ENCODE peak calls at places on chromosomes 4 and X, in seven cellular contexts. E, A, U, N, P, O and C are unnamed samples.

GRCh38 chr4:19752600-19752999 is 499.1 kb upstream of the SLIT2 start:
- DNase-seq in E (no peak), A (no peak), U (no peak), N (no peak), P (no peak), O (no peak), C (no peak)

GRCh38 chr4:184459413-184459812 is 14.9 kb downstream of the IRF2 start:
- DNase-seq in E (no peak), A (no peak), U (no peak), N (no peak), P (no peak), O (peak), C (no peak)

GRCh38 chrX:40189018-40189417 is 91.3 kb upstream of the BCOR start:
- DNase-seq in E (no peak), A (no peak), U (no peak), N (no peak), P (no peak), O (no peak), C (no peak)

GRCh38 chr4:112859456-112860184 is 189.8 kb upstream of the ANK2 start:
- DNase-seq in E (no peak), A (no peak), U (no peak), N (no peak), P (no peak), O (no peak), C (no peak)

GRCh38 chr4:3832536-3833220 is 66.5 kb downstream of the ADRA2C start:
- DNase-seq in E (no peak), A (no peak), U (no peak), N (no peak), P (no peak), O (no peak), C (peak)

GRCh38 chr4:35604724-35605123 is 639.6 kb downstream of the ARAP2 start:
- DNase-seq in E (no peak), A (no peak), U (no peak), N (no peak), P (no peak), O (no peak), C (no peak)

GRCh38 chr4:170887396-170887795 is 797.6 kb upstream of the AADAT start:
- DNase-seq in E (no peak), A (no peak), U (no peak), N (no peak), P (no peak), O (no peak), C (no peak)

GRCh38 chr4:112377701-112378620 is 80.8 kb downstream of the ALPK1 start:
- DNase-seq in E (no peak), A (no peak), U (no peak), N (no peak), P (no peak), O (no peak), C (no peak)

GRCh38 chrX:96563663-96564062 is 121.0 kb upstream of the DIAPH2 start:
- DNase-seq in E (no peak), A (no peak), U (no peak), N (no peak), P (no peak), O (peak), C (no peak)

GRCh38 chr4:22686156-22686555 is 6.6 kb upstream of the GBA3 start:
- DNase-seq in E (no peak), A (no peak), U (no peak), N (no peak), P (no peak), O (no peak), C (no peak)

GRCh38 chr4:185265942-185266341 is 56.5 kb downstream of the SNX25 start:
- DNase-seq in E (no peak), A (peak), U (no peak), N (no peak), P (no peak), O (peak), C (no peak)

GRCh38 chrX:40729923-40730584 is 5.3 kb downstream of the MED14 start:
- DNase-seq in E (no peak), A (no peak), U (no peak), N (no peak), P (no peak), O (no peak), C (no peak)

GRCh38 chr4:65535128-65535527 is 135.2 kb downstream of the EPHA5 start:
- DNase-seq in E (no peak), A (no peak), U (no peak), N (no peak), P (no peak), O (no peak), C (no peak)

GRCh38 chr4:151340751-151341385 is 15.5 kb upstream of the SH3D19 start:
- DNase-seq in E (no peak), A (no peak), U (no peak), N (no peak), P (no peak), O (peak), C (no peak)

GRCh38 chr4:52358855-52359254 is 300.2 kb downstream of the USP46 start:
- DNase-seq in E (no peak), A (no peak), U (no peak), N (no peak), P (no peak), O (no peak), C (no peak)

GRCh38 chr4:183332447-183332846 is 10.2 kb upstream of the CLDN24 start:
- DNase-seq in E (no peak), A (no peak), U (no peak), N (no peak), P (no peak), O (no peak), C (no peak)

GRCh38 chr4:81198151-81198550 is 16.9 kb downstream of the PRKG2 start:
- DNase-seq in E (no peak), A (no peak), U (no peak), N (peak), P (no peak), O (no peak), C (no peak)

GRCh38 chr4:52507774-52508173 is 151.3 kb downstream of the USP46 start:
- DNase-seq in E (no peak), A (no peak), U (no peak), N (no peak), P (no peak), O (no peak), C (no peak)

GRCh38 chr4:130703211-130703920 is 1607.4 kb downstream of the C4orf33 start:
- DNase-seq in E (no peak), A (no peak), U (no peak), N (no peak), P (no peak), O (no peak), C (no peak)

GRCh38 chr4:180363817-180364216 is 1879.4 kb upstream of the TENM3 start:
- DNase-seq in E (no peak), A (no peak), U (no peak), N (no peak), P (no peak), O (no peak), C (no peak)

GRCh38 chr4:33080262-33080661 is 2360.1 kb downstream of the PCDH7 start:
- DNase-seq in E (no peak), A (no peak), U (no peak), N (no peak), P (no peak), O (no peak), C (no peak)

GRCh38 chr4:95249402-95250043 is 299.2 kb downstream of the UNC5C start:
- DNase-seq in E (no peak), A (no peak), U (no peak), N (no peak), P (no peak), O (no peak), C (no peak)

GRCh38 chr4:186839122-186840037 is 115.7 kb upstream of the FAT1 start:
- DNase-seq in E (no peak), A (peak), U (no peak), N (no peak), P (no peak), O (peak), C (no peak)

GRCh38 chr4:103402198-103402597 is 204.1 kb upstream of the CENPE start:
- DNase-seq in E (no peak), A (no peak), U (no peak), N (no peak), P (no peak), O (no peak), C (no peak)

GRCh38 chr4:19051751-19052296 is 1030.3 kb upstream of the LCORL start:
- DNase-seq in E (no peak), A (no peak), U (no peak), N (no peak), P (no peak), O (no peak), C (no peak)

GRCh38 chr4:13092702-13093101 is 391.4 kb downstream of the RAB28 start:
- DNase-seq in E (no peak), A (no peak), U (no peak), N (no peak), P (no peak), O (no peak), C (no peak)

GRCh38 chr4:92305878-92306520 is 2.2 kb downstream of the GRID2 start:
- DNase-seq in E (peak), A (no peak), U (no peak), N (peak), P (peak), O (no peak), C (peak)

GRCh38 chrX:56745019-56745418 is 16.0 kb downstream of the NBDY start:
- DNase-seq in E (no peak), A (peak), U (no peak), N (no peak), P (no peak), O (peak), C (no peak)

GRCh38 chrX:132433001-132433400 is 55.8 kb downstream of the MBNL3 start:
- DNase-seq in E (no peak), A (no peak), U (no peak), N (peak), P (peak), O (no peak), C (no peak)

GRCh38 chr4:723706-724105 is 18.1 kb downstream of the PCGF3 start:
- DNase-seq in E (no peak), A (no peak), U (no peak), N (peak), P (no peak), O (no peak), C (no peak)

GRCh38 chr4:83267121-83267834 is 17.3 kb downstream of the COQ2 start:
- DNase-seq in E (no peak), A (no peak), U (no peak), N (no peak), P (no peak), O (peak), C (no peak)

GRCh38 chrX:55264816-55265215 is at the start of gene PAGE3:
- DNase-seq in E (no peak), A (no peak), U (no peak), N (no peak), P (no peak), O (no peak), C (no peak)

GRCh38 chrX:78708830-78709229 is 38.7 kb upstream of the LPAR4 start:
- DNase-seq in E (no peak), A (no peak), U (no peak), N (no peak), P (no peak), O (no peak), C (no peak)

GRCh38 chr4:47451657-47452056 is 11.8 kb downstream of the COMMD8 start:
- DNase-seq in E (no peak), A (no peak), U (no peak), N (no peak), P (no peak), O (peak), C (no peak)

GRCh38 chr4:19063662-19064061 is 1042.1 kb upstream of the LCORL start:
- DNase-seq in E (no peak), A (no peak), U (no peak), N (no peak), P (peak), O (no peak), C (no peak)

GRCh38 chrX:122934131-122934530 is 249.9 kb upstream of the GRIA3 start:
- DNase-seq in E (no peak), A (no peak), U (no peak), N (no peak), P (no peak), O (no peak), C (no peak)

GRCh38 chr4:85952982-85953650 is 406.7 kb downstream of the MAPK10 start:
- DNase-seq in E (no peak), A (no peak), U (no peak), N (no peak), P (no peak), O (no peak), C (no peak)
- H3K27ac ChIP-seq in E (no peak), A (no peak), U (no peak), N (no peak), P (no peak), O (no peak), C (no peak)

GRCh38 chr4:40321671-40322131 is 13.4 kb upstream of the CHRNA9 start:
- DNase-seq in E (no peak), A (no peak), U (no peak), N (no peak), P (no peak), O (peak), C (no peak)
- H3K27ac ChIP-seq in E (no peak), A (no peak), U (no peak), N (no peak), P (peak), O (peak), C (peak)

DNA sequence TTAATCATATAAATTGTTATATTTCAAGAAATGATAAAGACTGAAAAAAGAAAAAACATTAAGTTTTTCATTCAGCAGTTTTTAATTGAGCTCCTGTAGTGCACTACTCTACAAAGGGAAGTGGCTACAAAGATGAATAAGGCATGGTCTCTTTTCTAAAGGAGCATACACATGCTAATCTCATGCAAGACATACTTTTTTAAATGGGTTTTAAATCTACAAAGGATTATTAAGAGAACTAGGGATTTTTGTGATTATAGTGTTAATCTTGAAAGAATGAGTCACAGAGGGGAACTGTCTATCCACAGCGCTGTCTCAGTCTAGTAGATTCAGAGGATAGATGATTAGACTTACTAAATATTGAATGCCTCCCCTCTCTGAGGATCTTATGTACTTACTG is 1722.2 kb downstream of the RPA4 start:
- DNase-seq in E (no peak), A (no peak), U (no peak), N (no peak), P (no peak), O (no peak), C (no peak)
- H3K27ac ChIP-seq in E (no peak), A (no peak), U (no peak), N (no peak), P (no peak), O (no peak), C (no peak)

GRCh38 chr4:124529131-124529530 is 183.4 kb downstream of the ANKRD50 start:
- DNase-seq in E (no peak), A (no peak), U (no peak), N (no peak), P (no peak), O (no peak), C (no peak)

GRCh38 chr4:124530464-124531077 is 182.0 kb downstream of the ANKRD50 start:
- DNase-seq in E (no peak), A (no peak), U (no peak), N (no peak), P (no peak), O (peak), C (no peak)

GRCh38 chr4:124537971-124538370 is 174.6 kb downstream of the ANKRD50 start:
- DNase-seq in E (no peak), A (no peak), U (no peak), N (no peak), P (no peak), O (no peak), C (no peak)

GRCh38 chr4:124535004-124535403 is 177.5 kb downstream of the ANKRD50 start:
- DNase-seq in E (no peak), A (no peak), U (no peak), N (peak), P (no peak), O (no peak), C (no peak)

DNA sequence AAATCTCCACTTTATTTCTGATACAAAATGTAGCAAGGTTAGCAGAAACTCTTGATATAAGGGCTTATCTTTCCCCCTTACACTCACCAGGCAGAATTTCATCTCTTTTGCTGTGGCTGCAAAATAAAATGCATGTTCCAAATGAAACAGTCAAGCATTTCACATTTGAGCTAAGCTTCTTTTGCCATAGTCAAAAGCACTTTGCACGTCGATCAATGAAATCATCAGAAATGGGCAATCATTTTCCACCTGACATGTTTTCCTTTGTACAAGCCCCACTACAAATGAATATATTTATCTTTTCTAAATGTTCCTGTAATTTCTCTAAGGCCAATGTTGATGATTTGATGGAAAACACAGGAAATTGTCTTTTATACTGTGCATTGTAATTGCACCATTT is 178.4 kb downstream of the ANKRD50 start:
- DNase-seq in E (no peak), A (no peak), U (no peak), N (no peak), P (no peak), O (no peak), C (no peak)
- H3K27ac ChIP-seq in E (no peak), A (no peak), U (no peak), N (no peak), P (no peak), O (no peak), C (no peak)

GRCh38 chrX:107565916-107566602 is 62.3 kb upstream of the PRPS1 start:
- DNase-seq in E (peak), A (no peak), U (no peak), N (peak), P (peak), O (peak), C (no peak)
- H3K27ac ChIP-seq in E (no peak), A (no peak), U (no peak), N (no peak), P (peak), O (peak), C (no peak)

GRCh38 chrX:11386001-11386523 is 92.8 kb downstream of the AMELX start:
- DNase-seq in E (no peak), A (no peak), U (no peak), N (no peak), P (no peak), O (peak), C (no peak)
- H3K27ac ChIP-seq in E (no peak), A (no peak), U (peak), N (no peak), P (no peak), O (peak), C (no peak)

DNA sequence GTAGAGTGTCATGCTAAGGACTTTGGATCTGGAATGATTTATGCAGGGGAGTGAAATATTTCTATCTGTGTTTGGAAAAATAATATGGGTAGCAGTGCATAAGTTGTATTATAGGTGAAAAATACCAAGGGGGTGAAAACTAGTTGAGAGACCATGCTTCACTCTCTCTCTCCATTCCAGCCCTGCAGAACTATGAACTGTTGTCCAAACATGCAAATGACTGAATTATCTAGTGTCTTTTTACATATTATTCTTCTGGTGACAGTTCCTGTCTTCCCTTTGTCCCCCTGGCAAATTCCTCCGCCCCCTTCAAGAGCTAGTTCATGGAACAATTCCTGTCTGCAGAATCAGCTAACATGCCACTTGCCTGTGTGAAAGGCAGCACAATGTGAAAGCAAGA is 2.4 kb downstream of the PF4 start:
- DNase-seq in E (no peak), A (no peak), U (no peak), N (no peak), P (no peak), O (no peak), C (no peak)
- H3K27ac ChIP-seq in E (no peak), A (no peak), U (no peak), N (no peak), P (no peak), O (no peak), C (no peak)